ENCODE peak calls at places on chromosomes 2 and 18, in four cellular contexts. One of them, this sample, is unnamed.

GRCh38 chr18:46343456-46343855 is 239.3 kb downstream of the HAUS1 start:
- DNase-seq in esophagus squamous epithelium: no peak
- DNase-seq in transverse colon: no peak
- DNase-seq in fibroblast of lung: no peak
- DNase-seq in this sample: no peak

GRCh38 chr2:16349811-16350210 is 315.8 kb downstream of the CYRIA start:
- DNase-seq in esophagus squamous epithelium: no peak
- DNase-seq in transverse colon: no peak
- DNase-seq in fibroblast of lung: no peak
- DNase-seq in this sample: no peak

GRCh38 chr18:79704631-79705030 is 25.0 kb downstream of the CTDP1 start:
- DNase-seq in esophagus squamous epithelium: no peak
- DNase-seq in transverse colon: no peak
- DNase-seq in fibroblast of lung: no peak
- DNase-seq in this sample: no peak

GRCh38 chr2:202687276-202687675 is 52.5 kb downstream of the FAM117B start:
- DNase-seq in transverse colon: no peak
- DNase-seq in esophagus squamous epithelium: no peak
- DNase-seq in fibroblast of lung: no peak
- DNase-seq in this sample: no peak

GRCh38 chr2:23545391-23545790 is 160.4 kb downstream of the KLHL29 start:
- DNase-seq in transverse colon: no peak
- DNase-seq in esophagus squamous epithelium: no peak
- DNase-seq in fibroblast of lung: no peak
- DNase-seq in this sample: no peak

GRCh38 chr2:58686757-58687156 is 445.6 kb upstream of the FANCL start:
- DNase-seq in transverse colon: no peak
- DNase-seq in fibroblast of lung: no peak
- DNase-seq in esophagus squamous epithelium: no peak
- DNase-seq in this sample: no peak

GRCh38 chr18:79523738-79524180 is 128.0 kb downstream of the NFATC1 start:
- DNase-seq in fibroblast of lung: no peak
- DNase-seq in esophagus squamous epithelium: no peak
- DNase-seq in transverse colon: peak; percentile 55
- DNase-seq in this sample: no peak

GRCh38 chr18:27844416-27844792 is 332.5 kb downstream of the CDH2 start:
- DNase-seq in fibroblast of lung: peak; percentile 90
- DNase-seq in esophagus squamous epithelium: no peak
- DNase-seq in transverse colon: no peak
- DNase-seq in this sample: no peak

GRCh38 chr2:183164111-183165015 is 40.1 kb downstream of the NUP35 start:
- DNase-seq in fibroblast of lung: peak; percentile 74
- DNase-seq in transverse colon: no peak
- DNase-seq in esophagus squamous epithelium: no peak
- DNase-seq in this sample: no peak

GRCh38 chr2:145593991-145594702 is 1074.2 kb upstream of the ZEB2 start:
- DNase-seq in fibroblast of lung: peak; percentile 90
- DNase-seq in transverse colon: no peak
- DNase-seq in esophagus squamous epithelium: no peak
- DNase-seq in this sample: peak; percentile 51

GRCh38 chr2:202007015-202008011 is 26.3 kb upstream of the FZD7 start:
- DNase-seq in transverse colon: no peak
- DNase-seq in fibroblast of lung: no peak
- DNase-seq in esophagus squamous epithelium: no peak
- DNase-seq in this sample: no peak

GRCh38 chr2:177164584-177165052 is 48.0 kb upstream of the HNRNPA3 start:
- DNase-seq in transverse colon: peak; percentile 89
- DNase-seq in esophagus squamous epithelium: peak; percentile 28
- DNase-seq in fibroblast of lung: peak; percentile 64
- DNase-seq in this sample: peak; percentile 75

GRCh38 chr2:15504882-15505663 is 56.1 kb downstream of the NBAS start:
- DNase-seq in fibroblast of lung: no peak
- DNase-seq in transverse colon: no peak
- DNase-seq in esophagus squamous epithelium: no peak
- DNase-seq in this sample: no peak

GRCh38 chr2:30269771-30270145 is 38.4 kb downstream of the LBH start:
- DNase-seq in transverse colon: no peak
- DNase-seq in fibroblast of lung: no peak
- DNase-seq in esophagus squamous epithelium: no peak
- DNase-seq in this sample: no peak

GRCh38 chr2:207182916-207183315 is 17.2 kb upstream of the KLF7 start:
- DNase-seq in transverse colon: no peak
- DNase-seq in esophagus squamous epithelium: no peak
- DNase-seq in fibroblast of lung: peak; percentile 80
- DNase-seq in this sample: no peak

GRCh38 chr18:41128545-41128944 is 826.5 kb upstream of the PIK3C3 start:
- DNase-seq in esophagus squamous epithelium: no peak
- DNase-seq in fibroblast of lung: peak; percentile 67
- DNase-seq in transverse colon: no peak
- DNase-seq in this sample: no peak

GRCh38 chr2:42569883-42570282 is 1.5 kb downstream of the MTA3 start:
- DNase-seq in fibroblast of lung: no peak
- DNase-seq in transverse colon: no peak
- DNase-seq in esophagus squamous epithelium: no peak
- DNase-seq in this sample: peak; percentile 64

GRCh38 chr2:1808921-1809551 is 64.7 kb upstream of the PXDN start:
- DNase-seq in transverse colon: no peak
- DNase-seq in fibroblast of lung: peak; percentile 57
- DNase-seq in esophagus squamous epithelium: no peak
- DNase-seq in this sample: no peak

GRCh38 chr2:12296915-12297314 is 419.8 kb upstream of the TRIB2 start:
- DNase-seq in esophagus squamous epithelium: no peak
- DNase-seq in fibroblast of lung: no peak
- DNase-seq in transverse colon: no peak
- DNase-seq in this sample: no peak

GRCh38 chr2:120760446-120761135 is 24.9 kb downstream of the GLI2 start:
- DNase-seq in transverse colon: no peak
- DNase-seq in fibroblast of lung: no peak
- DNase-seq in esophagus squamous epithelium: no peak
- DNase-seq in this sample: no peak

GRCh38 chr18:72107647-72108046 is 436.5 kb downstream of the CBLN2 start:
- DNase-seq in fibroblast of lung: peak; percentile 35
- DNase-seq in transverse colon: no peak
- DNase-seq in esophagus squamous epithelium: no peak
- DNase-seq in this sample: no peak

GRCh38 chr18:9712606-9713005 is 4.5 kb downstream of the RAB31 start:
- DNase-seq in fibroblast of lung: no peak
- DNase-seq in esophagus squamous epithelium: no peak
- DNase-seq in transverse colon: no peak
- DNase-seq in this sample: no peak

GRCh38 chr2:238126338-238126737 is 12.1 kb upstream of the KLHL30 start:
- DNase-seq in fibroblast of lung: no peak
- DNase-seq in transverse colon: no peak
- DNase-seq in esophagus squamous epithelium: no peak
- DNase-seq in this sample: no peak

GRCh38 chr2:95220449-95220848 is 13.1 kb downstream of the ZNF892 start:
- DNase-seq in fibroblast of lung: no peak
- DNase-seq in esophagus squamous epithelium: no peak
- DNase-seq in transverse colon: no peak
- DNase-seq in this sample: no peak

DNA sequence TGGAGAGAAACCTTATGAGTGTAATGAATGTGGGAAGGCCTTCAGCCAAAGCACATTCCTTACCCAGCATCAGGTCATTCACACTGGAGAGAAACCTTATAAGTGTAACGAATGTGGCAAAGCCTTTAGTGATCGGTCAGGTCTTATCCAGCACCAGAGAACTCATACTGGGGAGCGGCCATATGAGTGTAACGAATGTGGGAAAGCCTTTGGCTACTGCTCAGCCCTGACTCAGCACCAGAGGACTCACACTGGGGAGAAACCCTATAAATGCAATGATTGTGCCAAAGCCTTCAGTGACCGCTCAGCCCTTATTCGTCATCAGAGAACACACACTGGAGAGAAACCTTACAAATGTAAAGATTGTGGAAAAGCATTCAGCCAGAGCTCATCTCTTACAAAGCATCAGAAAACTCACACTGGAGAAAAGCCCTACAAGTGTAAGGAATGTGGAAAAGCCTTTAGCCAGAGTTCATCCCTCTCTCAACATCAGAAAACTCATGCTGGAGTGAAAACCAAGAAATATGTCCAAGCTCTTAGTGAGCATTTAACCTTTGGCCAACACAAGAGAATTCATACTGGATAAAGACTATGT is 7.8 kb downstream of the ZNF892 start:
- DNase-seq in esophagus squamous epithelium: no peak
- DNase-seq in fibroblast of lung: no peak
- DNase-seq in transverse colon: no peak
- DNase-seq in this sample: no peak
- H3K9me3 ChIP-seq in esophagus squamous epithelium: peaks cover 99% of the 10 kb centered on the region
- H3K9me3 ChIP-seq in fibroblast of lung: no peaks in the 10 kb centered on the region
- H3K9me3 ChIP-seq in transverse colon: peaks cover 90% of the 10 kb centered on the region
- H3K9me3 ChIP-seq in this sample: peaks cover 90% of the 10 kb centered on the region

GRCh38 chr2:105796791-105797190 is 52.1 kb downstream of the NCK2 start:
- DNase-seq in transverse colon: no peak
- DNase-seq in esophagus squamous epithelium: no peak
- DNase-seq in fibroblast of lung: no peak
- DNase-seq in this sample: no peak
- H3K4me1 ChIP-seq in transverse colon: peaks cover 81% of the 10 kb centered on the region
- H3K4me1 ChIP-seq in esophagus squamous epithelium: peaks cover 100% of the 10 kb centered on the region
- H3K4me1 ChIP-seq in fibroblast of lung: peaks cover 19% of the 10 kb centered on the region
- H3K4me1 ChIP-seq in this sample: no peaks in the 10 kb centered on the region

DNA sequence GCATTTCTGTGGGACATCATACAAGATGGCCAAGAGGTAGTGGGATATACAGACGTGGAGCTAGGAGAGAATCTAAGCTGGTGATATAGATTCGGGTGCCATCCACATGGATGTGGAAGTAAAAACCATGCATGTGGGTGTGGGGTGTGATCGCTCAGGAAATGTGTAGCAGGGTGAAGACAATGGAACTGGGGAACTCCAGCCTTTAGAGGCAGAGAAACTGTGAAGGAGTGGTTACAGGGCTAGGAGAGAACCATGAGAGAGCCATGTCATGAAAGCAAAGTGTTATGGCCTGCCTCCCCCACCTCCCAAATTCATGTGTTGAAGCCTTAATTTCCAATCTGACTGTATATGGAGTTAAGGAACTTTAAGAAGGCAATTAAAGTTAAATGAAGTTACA is 42.9 kb upstream of the CTLA4 start:
- DNase-seq in transverse colon: no peak
- DNase-seq in fibroblast of lung: no peak
- DNase-seq in esophagus squamous epithelium: no peak
- DNase-seq in this sample: no peak
- H3K9me3 ChIP-seq in transverse colon: no peaks in the 10 kb centered on the region
- H3K9me3 ChIP-seq in fibroblast of lung: no peaks in the 10 kb centered on the region
- H3K9me3 ChIP-seq in esophagus squamous epithelium: no peaks in the 10 kb centered on the region
- H3K9me3 ChIP-seq in this sample: no peaks in the 10 kb centered on the region

DNA sequence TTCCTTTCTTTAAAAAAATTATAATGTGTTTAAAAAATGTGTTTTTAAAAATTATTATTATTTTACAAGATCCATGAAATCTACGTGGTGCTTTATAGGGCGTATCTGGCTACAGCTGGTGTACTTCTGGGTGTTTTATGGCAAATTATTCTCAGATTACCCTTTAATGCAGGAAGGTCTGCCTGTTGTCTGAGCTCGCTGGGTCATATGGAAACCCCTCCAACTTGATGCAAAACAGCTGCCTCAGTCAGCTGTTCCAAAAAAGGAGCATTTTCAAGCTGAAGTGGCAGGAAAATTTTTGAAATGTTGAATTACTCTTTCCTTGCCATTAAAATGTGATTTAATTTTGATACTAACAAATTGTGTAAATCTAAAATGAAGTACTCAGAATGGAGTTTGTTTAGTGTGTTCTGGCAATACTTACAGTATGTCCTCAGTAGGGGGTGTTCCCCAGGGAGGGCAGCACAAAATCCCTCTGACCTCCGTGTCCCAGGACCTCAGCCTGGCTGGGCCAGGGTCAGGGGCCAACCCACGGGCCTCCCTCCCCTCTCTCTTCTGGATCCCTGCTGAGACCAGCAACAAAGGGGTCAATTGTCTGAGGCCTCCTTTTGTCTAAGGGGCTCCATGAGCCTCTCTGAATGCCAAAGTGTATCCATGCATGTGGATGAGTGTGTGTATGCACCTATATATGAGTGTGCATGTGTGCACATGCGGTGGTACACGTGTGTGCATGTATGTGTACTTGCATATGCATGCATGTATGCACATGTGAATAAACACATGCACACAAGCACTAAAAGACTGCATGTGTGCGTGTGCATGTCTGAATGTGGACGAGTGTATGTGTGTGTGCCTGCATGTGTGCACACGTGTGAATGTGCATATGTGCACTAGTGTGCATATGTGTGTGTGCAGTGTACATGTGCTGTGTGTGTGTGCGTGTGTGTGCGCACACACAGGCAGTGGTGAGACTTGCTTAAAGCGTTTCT is 105.3 kb downstream of the ACOXL start:
- DNase-seq in transverse colon: no peak
- DNase-seq in fibroblast of lung: no peak
- DNase-seq in esophagus squamous epithelium: no peak
- DNase-seq in this sample: no peak
- H3K4me1 ChIP-seq in transverse colon: peaks cover 5% of the 10 kb centered on the region
- H3K4me1 ChIP-seq in fibroblast of lung: no peaks in the 10 kb centered on the region
- H3K4me1 ChIP-seq in esophagus squamous epithelium: no peaks in the 10 kb centered on the region
- H3K4me1 ChIP-seq in this sample: no peaks in the 10 kb centered on the region

DNA sequence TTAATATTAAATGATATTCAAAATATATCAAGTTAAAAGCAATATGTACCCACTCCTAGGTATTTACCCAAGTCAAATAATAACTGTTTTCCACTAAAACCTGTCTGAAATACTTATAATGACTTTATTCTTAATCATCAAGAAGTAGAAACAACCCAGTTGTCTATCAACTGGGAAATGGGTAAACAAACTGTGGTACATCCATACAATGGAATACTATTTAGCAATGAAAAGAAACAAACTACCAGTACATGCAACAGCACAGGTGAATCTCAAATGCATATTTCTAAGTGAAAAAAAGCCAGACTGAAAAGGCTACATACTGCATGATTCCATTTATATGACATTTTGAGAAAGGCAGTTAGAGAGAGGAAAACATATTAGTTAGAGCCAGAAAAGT is 559.9 kb downstream of the MBD2 start:
- DNase-seq in fibroblast of lung: no peak
- DNase-seq in esophagus squamous epithelium: no peak
- DNase-seq in transverse colon: no peak
- DNase-seq in this sample: no peak
- H3K9me3 ChIP-seq in fibroblast of lung: no peaks in the 10 kb centered on the region
- H3K9me3 ChIP-seq in esophagus squamous epithelium: peaks cover 4% of the 10 kb centered on the region
- H3K9me3 ChIP-seq in transverse colon: peaks cover 4% of the 10 kb centered on the region
- H3K9me3 ChIP-seq in this sample: no peaks in the 10 kb centered on the region

DNA sequence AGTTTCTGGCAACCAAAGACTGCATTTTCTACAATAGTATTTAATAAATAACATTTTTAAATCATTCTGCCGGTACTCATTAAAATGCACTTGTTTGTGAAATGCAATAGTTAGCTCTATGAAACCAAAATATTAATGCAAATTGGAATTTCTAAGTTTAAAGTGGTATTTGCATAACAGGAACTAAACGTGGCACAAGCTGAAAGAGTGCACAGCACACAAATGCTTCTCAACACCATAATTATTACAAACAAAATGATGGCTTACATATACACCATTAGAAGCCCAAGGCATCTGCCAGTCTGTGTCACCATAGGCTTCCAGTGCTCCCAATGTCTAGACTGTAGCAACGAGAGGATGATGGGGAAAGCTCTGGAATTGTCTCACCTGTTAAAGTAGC is 280.5 kb downstream of the TCF4 start:
- DNase-seq in fibroblast of lung: no peak
- DNase-seq in transverse colon: no peak
- DNase-seq in esophagus squamous epithelium: no peak
- DNase-seq in this sample: no peak
- H3K4me1 ChIP-seq in fibroblast of lung: no peaks in the 10 kb centered on the region
- H3K4me1 ChIP-seq in transverse colon: no peaks in the 10 kb centered on the region
- H3K4me1 ChIP-seq in esophagus squamous epithelium: peaks cover 7% of the 10 kb centered on the region
- H3K4me1 ChIP-seq in this sample: no peaks in the 10 kb centered on the region

GRCh38 chr2:176152350-176153181 is 1.2 kb downstream of the HOXD4 start:
- DNase-seq in esophagus squamous epithelium: no peak
- DNase-seq in transverse colon: no peak
- DNase-seq in fibroblast of lung: peak; percentile 65
- DNase-seq in this sample: no peak
- H3K9me3 ChIP-seq in esophagus squamous epithelium: peaks cover 8% of the 10 kb centered on the region
- H3K9me3 ChIP-seq in transverse colon: no peaks in the 10 kb centered on the region
- H3K9me3 ChIP-seq in fibroblast of lung: no peaks in the 10 kb centered on the region
- H3K9me3 ChIP-seq in this sample: no peaks in the 10 kb centered on the region

This sample was measured in PC-9.